ENCODE peak calls at places on chromosomes 4 and X, in five cellular contexts. F, I, Y, E and G are unnamed samples.

GRCh38 chr4:82528074-82528473 is 33.7 kb downstream of the TMEM150C start:
- DNase-seq in I (no peak), E (no peak), F (no peak), Y (no peak), G (no peak)

GRCh38 chr4:113686950-113687718 is 74.4 kb downstream of the CAMK2D start:
- DNase-seq in I (no peak), E (no peak), Y (no peak), F (no peak), G (peak; percentile 12)

GRCh38 chrX:81957900-81958545 is 756.1 kb downstream of the SH3BGRL start:
- DNase-seq in F (no peak), Y (peak; percentile 24), I (no peak), E (no peak), G (peak; percentile 15)

GRCh38 chr4:98358630-98359248 is 97.6 kb downstream of the RAP1GDS1 start:
- DNase-seq in E (no peak), F (no peak), I (no peak), Y (no peak), G (no peak)

GRCh38 chr4:54745031-54745770 is 87.4 kb downstream of the KIT start:
- DNase-seq in Y (no peak), I (no peak), E (no peak), F (no peak), G (no peak)

GRCh38 chr4:107058828-107059227 is 22.7 kb upstream of the DKK2 start:
- DNase-seq in I (no peak), E (no peak), Y (no peak), F (no peak), G (no peak)

GRCh38 chrX:74160816-74161215 is 143.2 kb upstream of the ZCCHC13 start:
- DNase-seq in I (no peak), Y (no peak), F (no peak), E (no peak), G (no peak)

GRCh38 chr4:56326363-56326762 is 60.9 kb downstream of the AASDH start:
- DNase-seq in Y (no peak), I (no peak), F (no peak), E (no peak), G (no peak)

GRCh38 chrX:110003167-110004156 is 548 bp downstream of the TMEM164 start:
- DNase-seq in I (peak; percentile 39), E (no peak), Y (peak; percentile 38), F (no peak), G (peak; percentile 36)

GRCh38 chr4:28391877-28392276 is 1531.2 kb downstream of the STIM2 start:
- DNase-seq in F (no peak), E (no peak), Y (no peak), I (no peak), G (no peak)

GRCh38 chr4:154073107-154073817 is 284.4 kb upstream of the SFRP2 start:
- DNase-seq in E (no peak), I (no peak), Y (no peak), F (no peak), G (no peak)

GRCh38 chrX:155221351-155221750 is 5.1 kb downstream of the VBP1 start:
- DNase-seq in Y (no peak), I (no peak), F (no peak), E (no peak), G (no peak)

GRCh38 chr4:72418458-72418857 is 150.6 kb downstream of the ADAMTS3 start:
- DNase-seq in F (no peak), Y (peak; percentile 58), I (no peak), E (no peak), G (no peak)

GRCh38 chr4:148857234-148857972 is 415.2 kb upstream of the NR3C2 start:
- DNase-seq in Y (no peak), F (no peak), I (no peak), E (no peak), G (no peak)

GRCh38 chrX:48573690-48574269 is 504 bp upstream of the RBM3 start:
- DNase-seq in F (no peak), I (no peak), Y (peak; percentile 40), E (no peak), G (no peak)

GRCh38 chr4:67332627-67333026 is 212.7 kb downstream of the CENPC start:
- DNase-seq in E (no peak), I (no peak), Y (peak; percentile 1), F (no peak), G (no peak)

GRCh38 chrX:134908235-134908834 is 82.5 kb upstream of the SMIM10 start:
- DNase-seq in Y (peak; percentile 51), F (no peak), E (no peak), I (no peak), G (peak; percentile 24)

GRCh38 chr4:126404549-126404948 is 1089.8 kb downstream of the FAT4 start:
- DNase-seq in I (no peak), Y (no peak), E (no peak), F (no peak), G (no peak)

GRCh38 chrX:74540635-74541249 is 73.7 kb downstream of the RLIM start:
- DNase-seq in E (no peak), I (no peak), Y (no peak), F (no peak), G (no peak)

GRCh38 chr4:88600129-88600849 is 8.0 kb downstream of the HERC3 start:
- DNase-seq in I (no peak), Y (no peak), F (no peak), E (no peak), G (no peak)

GRCh38 chrX:101260435-101260834 is 30.7 kb downstream of the TAF7L start:
- DNase-seq in I (no peak), E (no peak), Y (no peak), F (no peak), G (no peak)

GRCh38 chr4:60400599-60400998 is 799.5 kb upstream of the ADGRL3 start:
- DNase-seq in E (no peak), I (no peak), Y (no peak), F (no peak), G (no peak)

GRCh38 chr4:149409186-149410056 is 406.2 kb downstream of the IQCM start:
- DNase-seq in E (no peak), I (no peak), F (peak; percentile 57), Y (no peak), G (no peak)

GRCh38 chr4:139416073-139416673 is 37.7 kb upstream of the RAB33B start:
- DNase-seq in Y (peak; percentile 38), E (no peak), I (no peak), F (peak; percentile 34), G (peak; percentile 47)

GRCh38 chr4:177596035-177596434 is 153.8 kb upstream of the AGA start:
- DNase-seq in Y (peak; percentile 6), I (no peak), F (peak; percentile 76), E (no peak), G (no peak)

GRCh38 chr4:14829795-14830194 is 172.5 kb upstream of the CPEB2 start:
- DNase-seq in F (no peak), I (peak; percentile 68), E (no peak), Y (no peak), G (no peak)

DNA sequence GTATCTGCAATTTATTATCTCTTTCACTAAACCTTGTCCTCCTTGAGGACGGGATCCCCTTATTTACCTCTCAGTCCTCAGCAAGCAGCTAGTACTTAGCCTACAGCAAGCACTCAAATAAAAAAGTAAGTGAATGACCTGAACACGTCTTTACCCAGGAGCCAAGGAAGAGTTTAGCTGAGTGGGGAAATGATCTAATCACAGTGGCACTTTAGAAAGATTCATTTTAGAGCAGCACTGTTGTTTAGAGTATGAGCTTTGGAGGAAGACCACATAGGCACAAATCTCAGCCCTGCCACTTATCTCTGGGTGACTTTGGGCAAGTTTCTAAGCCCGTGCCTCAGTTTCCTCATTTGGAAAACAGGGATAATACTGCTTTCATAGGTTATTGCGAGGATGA is 2.7 kb downstream of the FAM120C start:
- DNase-seq in F (no peak), Y (no peak), I (no peak), E (no peak), G (no peak)
- H3K4me3 ChIP-seq in F (no peak overlapping the region), Y (peak overlapping the region; percentile 66), I (no peak overlapping the region), E (no peak overlapping the region), G (no peak overlapping the region)

GRCh38 chr4:112288455-112288854 is 2.8 kb upstream of the TIFA start:
- DNase-seq in E (no peak), Y (no peak), I (no peak), F (no peak), G (peak; percentile 56)
- H3K4me3 ChIP-seq in E (no peak overlapping the region), Y (no peak overlapping the region), I (no peak overlapping the region), F (no peak overlapping the region), G (peak overlapping the region; percentile 17)

DNA sequence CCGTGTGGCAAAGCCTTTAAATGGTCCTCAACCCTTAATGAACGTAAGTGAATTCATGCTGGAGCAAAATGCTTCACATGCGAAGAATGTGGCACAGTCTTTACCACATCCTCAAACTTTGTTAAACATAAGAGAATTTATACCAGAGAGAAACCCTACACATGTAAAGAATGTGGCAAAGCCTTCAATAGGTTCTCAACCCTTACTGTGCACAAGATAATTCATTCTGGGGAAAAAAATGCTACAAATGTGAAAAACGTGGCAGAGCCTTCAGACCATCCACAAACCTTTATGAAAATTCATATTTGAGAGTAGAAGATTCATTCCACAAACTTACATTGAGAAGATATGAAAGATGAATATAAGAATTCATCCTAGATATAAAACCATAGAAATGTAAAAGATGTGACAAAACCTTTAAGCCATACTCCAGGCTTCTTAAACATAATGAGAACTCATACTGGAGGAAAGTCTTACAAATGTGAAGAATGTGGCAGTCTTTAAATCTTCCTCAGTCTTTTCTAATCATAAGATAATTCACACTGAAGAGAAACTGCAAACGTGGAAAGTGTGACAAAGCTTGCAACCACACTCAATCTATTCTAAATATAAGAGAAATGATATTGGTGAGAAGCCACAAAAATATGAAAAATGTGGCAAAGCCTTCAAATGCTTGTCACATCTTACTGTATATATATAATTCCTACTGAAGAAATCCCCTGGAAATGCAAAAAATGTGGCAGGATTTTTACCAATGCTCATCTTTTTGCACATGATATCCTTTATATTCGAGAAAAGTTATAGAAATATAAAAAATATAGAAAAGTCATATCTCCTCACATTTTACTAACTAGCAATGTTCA is 36.9 kb downstream of the ZNF141 start:
- DNase-seq in F (no peak), Y (no peak), E (no peak), I (no peak), G (no peak)
- H3K4me3 ChIP-seq in F (no peak overlapping the region), Y (peak overlapping the region; percentile 7), E (no peak overlapping the region), I (no peak overlapping the region), G (peak overlapping the region; percentile 35)

GRCh38 chrX:40105791-40106676 is 8.3 kb upstream of the BCOR start:
- DNase-seq in E (no peak), I (peak; percentile 76), F (no peak), Y (peak; percentile 76), G (peak; percentile 67)

GRCh38 chrX:40107291-40108083 is 9.7 kb upstream of the BCOR start:
- DNase-seq in E (no peak), Y (peak; percentile 44), F (peak; percentile 77), I (peak; percentile 70), G (no peak)

GRCh38 chrX:40105016-40105790 is 7.4 kb upstream of the BCOR start:
- DNase-seq in E (no peak), Y (peak; percentile 64), I (no peak), F (no peak), G (peak; percentile 49)

GRCh38 chrX:40108084-40108958 is 10.6 kb upstream of the BCOR start:
- DNase-seq in E (no peak), F (no peak), I (peak; percentile 71), Y (no peak), G (no peak)

DNA sequence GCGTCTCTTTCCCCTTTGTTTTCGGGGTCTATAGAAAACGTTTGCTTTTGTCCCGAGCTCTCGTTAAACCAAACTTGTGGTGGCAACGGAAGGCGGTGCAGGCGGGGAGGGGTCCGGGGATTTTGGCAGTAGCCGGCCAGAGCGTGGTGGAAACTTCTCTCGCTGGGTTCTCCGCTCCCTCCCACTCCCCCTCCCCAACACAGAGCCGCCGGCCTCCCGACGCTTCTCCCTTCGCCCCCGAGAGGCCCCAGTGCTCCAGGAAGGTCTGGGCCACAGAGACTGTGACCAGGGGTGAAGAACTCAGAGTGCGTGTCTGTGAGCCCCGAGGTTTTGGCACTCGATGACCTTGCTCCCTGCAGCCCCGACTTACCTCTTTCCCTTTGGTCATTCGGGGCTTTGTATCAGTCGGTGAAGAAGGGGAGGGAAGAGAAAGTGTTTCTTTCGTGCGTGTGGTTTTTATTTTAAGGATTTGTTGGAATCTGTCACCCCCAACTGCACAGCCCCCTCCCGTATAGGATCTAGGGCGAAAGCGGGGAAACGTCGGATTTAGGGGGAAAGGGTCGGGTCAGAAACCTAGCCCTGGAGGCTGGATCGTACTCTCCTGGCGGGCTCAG is 9.0 kb upstream of the BCOR start:
- DNase-seq in I (no peak), E (no peak), F (no peak), Y (peak; percentile 49), G (no peak)
- H3K4me3 ChIP-seq in I (no peak overlapping the region), E (peak overlapping the region; percentile 72), F (peak overlapping the region; percentile 62), Y (peak overlapping the region; percentile 34), G (peak overlapping the region; percentile 6)